ENCODE peak calls at places on chromosomes 5 and 9, in ten cellular contexts. S is GM12878, I is spleen, Q is endothelial cell of umbilical vein, M is breast epithelium, H is suprapubic skin, Y is GM23338, G is upper lobe of left lung, L is transverse colon, U is Panc1. O is an unnamed sample.

GRCh38 chr5:154287136-154287535 is 96.6 kb downstream of the GALNT10 start:
- DNase-seq in S (no peak), I (no peak), Q (peak; percentile 95), M (peak; percentile 34), H (no peak), Y (peak; percentile 80), G (peak; percentile 66), L (no peak), U (no peak), O (peak; percentile 65)

GRCh38 chr9:70406446-70406862 is 8.0 kb downstream of the KLF9 start:
- DNase-seq in S (no peak), I (no peak), Q (no peak), M (peak; percentile 18), H (no peak), Y (peak; percentile 48), G (no peak), L (peak; percentile 33), U (no peak), O (no peak)

GRCh38 chr9:77475641-77476473 is 172.3 kb downstream of the GNA14 start:
- DNase-seq in S (no peak), I (no peak), Q (peak; percentile 33), M (no peak), H (no peak), Y (peak; percentile 35), G (no peak), L (no peak), U (no peak), O (no peak)

GRCh38 chr9:131843989-131844744 is 104.3 kb upstream of the RAPGEF1 start:
- DNase-seq in S (no peak), I (no peak), Q (no peak), M (no peak), H (no peak), Y (no peak), G (no peak), L (no peak), U (no peak), O (no peak)

GRCh38 chr5:57693488-57694305 is 211.1 kb upstream of the ACTBL2 start:
- DNase-seq in S (no peak), I (no peak), Q (no peak), M (no peak), H (no peak), Y (peak; percentile 13), G (no peak), L (no peak), U (no peak), O (no peak)

GRCh38 chr5:146111409-146111808 is 6.0 kb upstream of the PLAC8L1 start:
- DNase-seq in S (no peak), I (no peak), Q (peak; percentile 70), M (no peak), H (no peak), Y (no peak), G (no peak), L (no peak), U (no peak), O (no peak)

GRCh38 chr9:83509372-83509771 is 28.8 kb downstream of the FRMD3 start:
- DNase-seq in S (no peak), I (no peak), Q (no peak), M (no peak), H (no peak), Y (peak; percentile 40), G (no peak), L (no peak), U (no peak), O (no peak)

GRCh38 chr9:38003230-38003629 is 65.8 kb downstream of the SHB start:
- DNase-seq in S (no peak), I (no peak), Q (no peak), M (no peak), H (no peak), Y (no peak), G (no peak), L (no peak), U (no peak), O (no peak)

GRCh38 chr5:38673671-38674071 is 117.2 kb upstream of the LIFR start:
- DNase-seq in S (no peak), I (no peak), Q (no peak), M (no peak), H (no peak), Y (peak; percentile 61), G (no peak), L (no peak), U (no peak), O (no peak)

GRCh38 chr5:107286447-107287098 is 384.2 kb downstream of the EFNA5 start:
- DNase-seq in S (no peak), I (no peak), Q (no peak), M (no peak), H (no peak), Y (no peak), G (no peak), L (no peak), U (no peak), O (no peak)

GRCh38 chr9:25415723-25416122 is 262.5 kb downstream of the TUSC1 start:
- DNase-seq in S (no peak), I (no peak), Q (no peak), M (no peak), H (no peak), Y (no peak), G (no peak), L (no peak), U (no peak), O (no peak)

GRCh38 chr9:93261281-93261680 is 77.3 kb downstream of the WNK2 start:
- DNase-seq in S (no peak), I (peak; percentile 60), Q (no peak), M (peak; percentile 7), H (no peak), Y (peak; percentile 37), G (peak; percentile 12), L (no peak), U (no peak), O (no peak)

GRCh38 chr5:181164076-181164952 is 16.9 kb downstream of the OR2V2 start:
- DNase-seq in S (no peak), I (no peak), Q (no peak), M (no peak), H (no peak), Y (peak; percentile 65), G (no peak), L (no peak), U (no peak), O (no peak)

GRCh38 chr9:29213374-29214161 is 1640.3 kb upstream of the C9orf72 start:
- DNase-seq in S (no peak), I (no peak), Q (no peak), M (no peak), H (no peak), Y (peak; percentile 79), G (no peak), L (no peak), U (no peak), O (no peak)

GRCh38 chr9:119284118-119284517 is 85.1 kb downstream of the BRINP1 start:
- DNase-seq in S (no peak), I (no peak), Q (no peak), M (no peak), H (no peak), Y (peak; percentile 78), G (no peak), L (no peak), U (no peak), O (no peak)

GRCh38 chr5:922745-923472 is 30.2 kb downstream of the TRIP13 start:
- DNase-seq in S (no peak), I (peak; percentile 42), Q (no peak), M (no peak), H (peak; percentile 49), Y (no peak), G (no peak), L (no peak), U (no peak), O (peak; percentile 94)

GRCh38 chr5:157492886-157493285 is 32.9 kb downstream of the NIPAL4 start:
- DNase-seq in S (no peak), I (no peak), Q (no peak), M (no peak), H (no peak), Y (no peak), G (no peak), L (no peak), U (no peak), O (no peak)

DNA sequence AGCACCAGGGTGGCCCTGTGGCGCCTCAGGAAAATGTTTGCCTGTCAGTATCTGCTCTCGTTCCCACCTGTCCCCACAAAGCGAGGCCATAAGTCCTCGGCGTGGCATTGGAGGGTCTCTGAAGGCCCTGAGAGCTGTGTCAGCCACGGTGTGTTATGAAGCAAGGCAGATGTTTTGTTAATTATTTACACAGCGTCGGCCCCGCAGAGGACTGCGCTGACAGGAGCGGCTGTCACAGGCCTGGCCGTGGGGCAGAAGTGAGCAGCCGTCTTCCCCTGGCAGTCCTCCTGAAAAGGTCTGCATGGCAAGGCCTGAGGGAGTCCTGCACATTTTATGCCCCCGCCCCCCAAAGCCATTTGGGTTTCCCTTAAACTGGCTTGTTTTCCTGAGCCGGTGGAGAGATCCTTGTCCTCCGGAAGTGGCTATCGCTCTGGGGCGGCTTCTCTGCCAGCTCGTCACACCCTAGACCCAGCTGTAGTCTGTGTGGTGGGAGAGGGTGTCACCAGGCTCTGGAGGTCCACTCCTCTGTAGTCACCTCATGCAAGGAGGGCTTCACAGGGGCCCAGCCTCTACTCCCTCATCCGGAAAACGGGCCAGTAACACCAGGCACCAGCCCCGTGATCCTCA is 6.2 kb downstream of the NEK6 start:
- DNase-seq in S (no peak), I (peak; percentile 74), Q (peak; percentile 8), M (no peak), H (no peak), Y (no peak), G (no peak), L (no peak), U (no peak), O (no peak)
- H3K4me1 ChIP-seq in S (peaks cover 50% of the 10 kb centered on the region), I (peaks cover 100% of the 10 kb centered on the region), Q (peaks cover 78% of the 10 kb centered on the region), M (peaks cover 29% of the 10 kb centered on the region), H (peaks cover 74% of the 10 kb centered on the region), Y (peaks cover 35% of the 10 kb centered on the region), G (peaks cover 83% of the 10 kb centered on the region), L (peaks cover 68% of the 10 kb centered on the region), U (peaks cover 76% of the 10 kb centered on the region), O (peaks cover 89% of the 10 kb centered on the region)

GRCh38 chr5:169070413-169070812 is 230.5 kb downstream of the SLIT3 start:
- DNase-seq in S (no peak), I (no peak), Q (no peak), M (no peak), H (no peak), Y (no peak), G (no peak), L (no peak), U (no peak), O (no peak)
- H3K4me3 ChIP-seq in S (no peak overlapping the region), I (no peak overlapping the region), Q (no peak overlapping the region), M (no peak overlapping the region), H (no peak overlapping the region), Y (no peak overlapping the region), G (no peak overlapping the region), L (no peak overlapping the region), U (no peak overlapping the region), O (no peak overlapping the region)

GRCh38 chr9:98974994-98975712 is 31.4 kb downstream of the COL15A1 start:
- DNase-seq in S (no peak), I (peak; percentile 95), Q (peak; percentile 58), M (peak; percentile 66), H (peak; percentile 88), Y (peak; percentile 91), G (peak; percentile 88), L (peak; percentile 89), U (peak; percentile 53), O (no peak)
- TF ChIP-seq POLR2AphosphoS5 in S (no peak), I (peak; percentile 50), Q (no peak), M (peak; percentile 26), H (no peak), Y (no peak), G (no peak), L (no peak), U (no peak), O (no peak)

DNA sequence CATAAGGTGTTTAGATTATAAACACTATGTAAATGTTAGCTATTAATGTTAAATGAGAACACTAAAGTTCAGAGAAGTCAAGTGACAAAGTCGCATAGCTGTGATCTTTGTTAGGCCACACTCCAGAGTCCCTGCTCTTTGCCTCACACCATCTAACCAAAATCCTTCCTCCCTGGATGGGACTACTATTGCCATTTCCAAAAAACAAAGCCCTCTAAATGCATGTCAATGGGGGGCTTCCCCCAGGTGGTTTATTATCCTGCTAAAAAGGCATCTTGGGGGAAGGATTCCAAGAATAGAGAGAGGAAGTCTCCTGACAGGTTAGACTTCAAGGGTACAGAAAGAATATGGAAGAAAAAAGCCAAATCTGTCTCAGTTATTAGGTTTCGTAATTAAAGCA is 10.4 kb downstream of the NR6A1 start:
- DNase-seq in S (no peak), I (no peak), Q (no peak), M (no peak), H (no peak), Y (peak; percentile 90), G (no peak), L (no peak), U (no peak), O (no peak)
- H3K4me1 ChIP-seq in S (peaks cover 14% of the 10 kb centered on the region), I (no peaks in the 10 kb centered on the region), Q (no peaks in the 10 kb centered on the region), M (peaks cover 5% of the 10 kb centered on the region), H (no peaks in the 10 kb centered on the region), Y (peaks cover 75% of the 10 kb centered on the region), G (peaks cover 8% of the 10 kb centered on the region), L (no peaks in the 10 kb centered on the region), U (peaks cover 37% of the 10 kb centered on the region), O (no peaks in the 10 kb centered on the region)